ENCODE peak calls at places on chromosomes 7 and 10, in four cellular contexts. V, Z, O and J are unnamed samples. For H3K27me3, the result is how much of the 10 kb centered on the place peaks cover.

GRCh38 chr7:132738254-132738653 is 162.0 kb upstream of the PLXNA4 start:
- DNase-seq in V (no peak), Z (no peak), O (no peak), J (no peak)

GRCh38 chr10:24897326-24897926 is 55.0 kb downstream of the PRTFDC1 start:
- DNase-seq in V (no peak), Z (no peak), O (no peak), J (no peak)

GRCh38 chr7:37732880-37733279 is 49.3 kb downstream of the GPR141 start:
- DNase-seq in V (no peak), Z (no peak), O (no peak), J (no peak)

GRCh38 chr10:112613620-112614019 is 166.6 kb downstream of the VTI1A start:
- DNase-seq in V (no peak), Z (no peak), O (no peak), J (no peak)

GRCh38 chr7:83347836-83348482 is 185.3 kb upstream of the PCLO start:
- DNase-seq in V (no peak), Z (no peak), O (no peak), J (no peak)

GRCh38 chr10:123154943-123155505 is 822 bp downstream of the BUB3 start:
- DNase-seq in V (no peak), Z (no peak), O (no peak), J (no peak)

GRCh38 chr10:122662231-122662630 is 37.4 kb downstream of the C10orf120 start:
- DNase-seq in V (no peak), Z (no peak), O (no peak), J (no peak)

GRCh38 chr10:123562811-123563580 is 103.2 kb upstream of the GPR26 start:
- DNase-seq in V (no peak), Z (no peak), O (no peak), J (no peak)

GRCh38 chr7:55965805-55966421 is 1.5 kb downstream of the NIPSNAP2 start:
- DNase-seq in V (no peak), Z (peak), O (no peak), J (peak)

GRCh38 chr10:80945267-80945880 is 407.7 kb downstream of the SH2D4B start:
- DNase-seq in V (no peak), Z (no peak), O (no peak), J (no peak)

GRCh38 chr10:91343010-91343409 is 67.1 kb upstream of the HECTD2 start:
- DNase-seq in V (no peak), Z (no peak), O (no peak), J (no peak)

GRCh38 chr10:91345716-91346115 is 64.4 kb upstream of the HECTD2 start:
- DNase-seq in V (no peak), Z (no peak), O (no peak), J (no peak)

GRCh38 chr10:91340613-91341362 is 69.4 kb upstream of the HECTD2 start:
- DNase-seq in V (no peak), Z (no peak), O (peak), J (no peak)

GRCh38 chr10:91347529-91347928 is 62.6 kb upstream of the HECTD2 start:
- DNase-seq in V (no peak), Z (no peak), O (no peak), J (no peak)

GRCh38 chr10:91344117-91344856 is 65.9 kb upstream of the HECTD2 start:
- DNase-seq in V (no peak), Z (no peak), O (no peak), J (no peak)
- TF ChIP-seq CTCF in V (no peak), Z (no peak), O (no peak), J (no peak)

GRCh38 chr10:131644864-131645658 is 255.7 kb upstream of the PPP2R2D start:
- DNase-seq in V (no peak), Z (no peak), O (no peak), J (no peak)

GRCh38 chr10:131641898-131642297 is 258.9 kb upstream of the PPP2R2D start:
- DNase-seq in V (no peak), Z (no peak), O (no peak), J (no peak)

GRCh38 chr10:131642966-131643365 is 257.8 kb upstream of the PPP2R2D start:
- DNase-seq in V (no peak), Z (no peak), O (no peak), J (no peak)

GRCh38 chr10:131645756-131646155 is 255.1 kb upstream of the PPP2R2D start:
- DNase-seq in V (no peak), Z (no peak), O (no peak), J (no peak)

DNA sequence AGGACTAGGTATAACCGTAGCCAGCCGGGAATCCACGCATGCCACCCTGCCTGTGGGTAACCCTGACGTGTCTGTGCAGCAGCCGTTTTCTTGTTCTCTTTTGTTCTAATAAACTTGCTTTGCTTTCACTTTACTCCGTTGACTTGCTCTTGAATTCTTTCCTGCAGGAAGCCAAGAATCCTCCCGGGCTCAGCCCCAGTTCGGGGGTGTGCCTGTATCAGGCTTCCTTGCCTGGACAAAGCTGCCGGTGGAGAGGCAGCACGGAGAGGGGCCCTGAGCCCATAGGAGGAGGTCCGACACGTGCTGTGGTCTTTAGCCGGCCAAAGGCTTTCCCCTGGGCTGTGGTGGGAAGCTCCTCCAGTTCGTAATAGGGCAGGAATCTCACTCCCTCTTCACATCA is 256.5 kb upstream of the PPP2R2D start:
- DNase-seq in V (no peak), Z (no peak), O (no peak), J (no peak)
- H3K27me3 ChIP-seq in V (under half), Z (under half), O (under half), J (under half)

GRCh38 chr7:94888542-94888941 is 18.9 kb upstream of the PPP1R9A start:
- DNase-seq in V (no peak), Z (no peak), O (no peak), J (peak)
- TF ChIP-seq CTCF in V (no peak), Z (peak), O (no peak), J (peak)

GRCh38 chr10:568848-569247 is 120.6 kb downstream of the DIP2C start:
- DNase-seq in V (no peak), Z (no peak), O (no peak), J (no peak)
- H3K27me3 ChIP-seq in V (under half), Z (under half), O (under half), J (under half)

GRCh38 chr10:4294271-4294670 is 509.3 kb upstream of the KLF6 start:
- DNase-seq in V (no peak), Z (no peak), O (no peak), J (no peak)
- TF ChIP-seq CTCF in V (no peak), Z (no peak), O (no peak), J (no peak)

DNA sequence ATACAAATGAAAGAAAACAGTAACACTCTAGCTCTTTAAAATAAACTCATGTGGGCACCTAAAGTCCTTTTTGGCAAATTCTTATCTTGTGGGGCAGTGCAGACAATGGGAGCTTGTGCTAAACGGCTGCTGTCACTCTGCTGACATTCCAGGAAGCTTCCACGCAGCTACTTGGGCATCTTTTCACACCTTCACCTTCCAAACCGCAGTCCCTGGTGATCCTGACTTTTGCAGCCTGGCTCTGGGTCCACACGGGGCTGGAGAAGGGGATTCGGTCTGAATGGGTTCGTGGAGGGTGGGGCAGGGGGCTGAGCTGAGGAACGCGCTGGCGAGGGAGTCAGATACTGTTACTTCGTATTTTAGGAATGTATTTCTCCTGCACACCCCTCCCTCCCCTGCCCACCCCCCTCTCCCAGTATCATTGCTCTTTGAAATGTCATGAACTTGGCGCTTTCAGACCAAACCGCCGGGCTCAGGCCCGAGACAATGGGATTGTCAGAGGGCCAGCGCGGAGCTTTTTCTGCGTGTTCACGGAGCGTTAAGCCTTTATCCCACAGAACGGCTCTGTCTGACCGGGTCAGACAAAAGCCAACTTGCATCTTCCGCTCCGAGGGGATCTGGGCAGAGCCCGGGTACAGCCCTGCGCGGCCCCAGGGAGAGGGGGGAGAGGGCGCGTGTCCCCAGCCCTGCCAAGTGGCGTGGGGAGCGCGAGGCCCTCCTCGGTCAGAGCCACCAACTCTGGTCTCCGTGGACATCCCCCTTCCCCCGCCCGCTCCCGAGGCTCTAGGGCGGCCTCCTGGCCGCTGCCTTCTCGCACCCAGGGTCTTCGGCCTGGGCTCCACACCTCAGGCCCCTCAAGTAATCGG is 76.7 kb upstream of the EN2 start:
- DNase-seq in V (no peak), Z (no peak), O (no peak), J (no peak)
- H3K27me3 ChIP-seq in V (under half), Z (half or more), O (under half), J (half or more)

GRCh38 chr10:17454181-17454800 is at the start of gene ST8SIA6:
- DNase-seq in V (peak), Z (peak), O (no peak), J (peak)
- TF ChIP-seq CTCF in V (no peak), Z (no peak), O (no peak), J (no peak)

GRCh38 chr10:125375210-125375609 is 214.8 kb upstream of the CTBP2 start:
- DNase-seq in V (no peak), Z (no peak), O (no peak), J (no peak)
- H3K27me3 ChIP-seq in V (under half), Z (under half), O (under half), J (under half)

GRCh38 chr10:103396067-103396788 is at the start of the genes ATP5MK and PDCD11:
- DNase-seq in V (peak), Z (peak), O (peak), J (peak)
- TF ChIP-seq CTCF in V (no peak), Z (no peak), O (no peak), J (no peak)

GRCh38 chr7:1267016-1267900 is 34.6 kb downstream of the UNCX start:
- DNase-seq in V (no peak), Z (peak), O (no peak), J (no peak)
- H3K27me3 ChIP-seq in V (under half), Z (under half), O (under half), J (under half)